ENCODE peak calls at places on chromosomes 6 and 20, in five cellular contexts. B is dorsolateral prefrontal cortex, A is HFFc6, Y is fibroblast of lung, J is natural killer cell. G is an unnamed sample.

GRCh38 chr20:49431345-49431744 is 51.1 kb downstream of the KCNB1 start:
- DNase-seq in J (no peak), A (no peak), B (no peak), Y (no peak), G (no peak)

GRCh38 chr6:116877743-116878142 is 701 bp downstream of the RFX6 start:
- DNase-seq in A (no peak), Y (no peak), B (no peak), J (no peak), G (no peak)

GRCh38 chr6:159693128-159693893 is at the start of gene SOD2:
- DNase-seq in B (peak), J (peak), A (peak), Y (peak), G (peak)

GRCh38 chr20:23148721-23149570 is 62.8 kb upstream of the CD93 start:
- DNase-seq in Y (no peak), A (peak), B (no peak), J (no peak), G (no peak)

GRCh38 chr20:45407783-45408645 is at the start of gene DBNDD2:
- DNase-seq in A (no peak), B (peak), J (no peak), Y (no peak), G (no peak)

GRCh38 chr6:112464901-112465661 is 118.0 kb downstream of the RFPL4B start:
- DNase-seq in J (no peak), A (no peak), Y (no peak), B (no peak), G (no peak)

GRCh38 chr6:110529907-110530306 is 53.5 kb upstream of the SLC22A16 start:
- DNase-seq in J (no peak), A (peak), Y (peak), B (no peak), G (no peak)

GRCh38 chr6:143279385-143279784 is 171.1 kb downstream of the ADAT2 start:
- DNase-seq in J (no peak), Y (peak), A (no peak), B (no peak), G (no peak)

GRCh38 chr6:14321992-14322772 is 204.6 kb downstream of the CD83 start:
- DNase-seq in J (no peak), Y (peak), B (no peak), A (no peak), G (no peak)

GRCh38 chr20:54293526-54293925 is 85.6 kb downstream of the PFDN4 start:
- DNase-seq in Y (peak), B (no peak), J (no peak), A (no peak), G (no peak)

GRCh38 chr6:31128093-31128676 is 7.9 kb upstream of the CDSN start:
- DNase-seq in A (no peak), B (peak), Y (peak), J (peak), G (peak)

GRCh38 chr6:29502597-29502996 is 14.8 kb upstream of the MAS1L start:
- DNase-seq in A (no peak), J (no peak), Y (no peak), B (no peak), G (no peak)

GRCh38 chr6:134021396-134022122 is 30.9 kb downstream of the SLC2A12 start:
- DNase-seq in A (no peak), J (no peak), B (no peak), Y (no peak), G (no peak)

GRCh38 chr6:24720131-24720603 is 1.2 kb upstream of the C6orf62 start:
- DNase-seq in B (no peak), A (peak), J (peak), Y (peak), G (peak)

GRCh38 chr20:53579581-53580375 is 13.9 kb downstream of the ZNF217 start:
- DNase-seq in Y (peak), J (no peak), A (peak), B (no peak), G (no peak)

GRCh38 chr6:16473184-16473907 is 235.0 kb downstream of the GMPR start:
- DNase-seq in J (no peak), B (no peak), A (no peak), Y (no peak), G (no peak)

GRCh38 chr6:161575508-161576254 is 301.8 kb upstream of the AGPAT4 start:
- DNase-seq in J (no peak), Y (no peak), A (no peak), B (no peak), G (no peak)

GRCh38 chr20:44720994-44721784 is 6.0 kb downstream of the CCN5 start:
- DNase-seq in Y (peak), J (no peak), A (peak), B (no peak), G (no peak)

GRCh38 chr20:13200767-13201500 is 20.1 kb upstream of the ISM1 start:
- DNase-seq in J (no peak), A (no peak), Y (no peak), B (no peak), G (no peak)

GRCh38 chr20:31593221-31594001 is 11.7 kb upstream of the ID1 start:
- DNase-seq in Y (peak), J (no peak), B (no peak), A (peak), G (no peak)

GRCh38 chr6:160077526-160077925 is 44.1 kb upstream of the SLC22A1 start:
- DNase-seq in B (no peak), J (no peak), A (peak), Y (peak), G (no peak)

GRCh38 chr20:46250772-46251171 is 57.5 kb downstream of the CDH22 start:
- DNase-seq in A (no peak), B (no peak), J (no peak), Y (no peak), G (no peak)

GRCh38 chr6:138387577-138388368 is 10.1 kb downstream of the SMIM28 start:
- DNase-seq in J (no peak), A (no peak), Y (no peak), B (no peak), G (no peak)

GRCh38 chr6:42407379-42407778 is 44.3 kb downstream of the TRERF1 start:
- DNase-seq in A (peak), B (no peak), J (no peak), Y (peak), G (no peak)

GRCh38 chr6:143759666-143760065 is 81.9 kb downstream of the PHACTR2 start:
- DNase-seq in B (no peak), J (no peak), Y (no peak), A (peak), G (no peak)

GRCh38 chr20:49669601-49670189 is 44.0 kb downstream of the B4GALT5 start:
- DNase-seq in B (no peak), Y (no peak), A (no peak), J (no peak), G (no peak)

GRCh38 chr20:57266251-57267157 is at the start of gene BMP7:
- DNase-seq in B (no peak), J (no peak), Y (no peak), A (no peak), G (no peak)

GRCh38 chr20:23419995-23420901 is 1.0 kb downstream of the NAPB start:
- DNase-seq in B (no peak), A (peak), Y (peak), J (peak), G (peak)

GRCh38 chr20:5078399-5078958 is 41.3 kb downstream of the PCNA start:
- DNase-seq in A (no peak), B (peak), J (peak), Y (peak), G (peak)

GRCh38 chr6:6969761-6970223 is 138.0 kb upstream of the RREB1 start:
- DNase-seq in Y (no peak), J (no peak), B (no peak), A (no peak), G (no peak)

GRCh38 chr20:50259705-50260479 is 69.3 kb downstream of the CEBPB start:
- DNase-seq in Y (no peak), A (no peak), B (no peak), J (no peak), G (no peak)

GRCh38 chr6:118876814-118877213 is 17.1 kb upstream of the ASF1A start:
- DNase-seq in Y (peak), A (peak), B (no peak), J (no peak), G (no peak)

GRCh38 chr6:116419069-116419468 is 42.1 kb upstream of the CALHM6 start:
- DNase-seq in B (no peak), J (no peak), Y (no peak), A (peak), G (no peak)

GRCh38 chr20:11847827-11848226 is 69.9 kb upstream of the BTBD3 start:
- DNase-seq in B (no peak), Y (no peak), A (no peak), J (no peak), G (no peak)

GRCh38 chr20:23349338-23350006 is 1.1 kb upstream of the NXT1 start:
- DNase-seq in Y (no peak), A (no peak), B (no peak), J (no peak), G (no peak)

GRCh38 chr20:11454966-11455799 is 462.5 kb upstream of the BTBD3 start:
- DNase-seq in J (no peak), Y (peak), B (no peak), A (peak), G (no peak)

GRCh38 chr20:59598625-59599310 is 5.6 kb upstream of the PHACTR3 start:
- DNase-seq in B (peak), J (no peak), A (no peak), Y (no peak), G (no peak)

GRCh38 chr20:44010162-44010704 is 95.6 kb downstream of the TOX2 start:
- DNase-seq in B (no peak), A (no peak), Y (no peak), J (no peak), G (no peak)

GRCh38 chr6:27834879-27835549 is 77.2 kb downstream of the OR2B2 start:
- DNase-seq in Y (no peak), B (no peak), J (no peak), A (no peak), G (no peak)
- TF ChIP-seq CTCF in Y (no peak), B (no peak), J (no peak), A (no peak), G (no peak)

DNA sequence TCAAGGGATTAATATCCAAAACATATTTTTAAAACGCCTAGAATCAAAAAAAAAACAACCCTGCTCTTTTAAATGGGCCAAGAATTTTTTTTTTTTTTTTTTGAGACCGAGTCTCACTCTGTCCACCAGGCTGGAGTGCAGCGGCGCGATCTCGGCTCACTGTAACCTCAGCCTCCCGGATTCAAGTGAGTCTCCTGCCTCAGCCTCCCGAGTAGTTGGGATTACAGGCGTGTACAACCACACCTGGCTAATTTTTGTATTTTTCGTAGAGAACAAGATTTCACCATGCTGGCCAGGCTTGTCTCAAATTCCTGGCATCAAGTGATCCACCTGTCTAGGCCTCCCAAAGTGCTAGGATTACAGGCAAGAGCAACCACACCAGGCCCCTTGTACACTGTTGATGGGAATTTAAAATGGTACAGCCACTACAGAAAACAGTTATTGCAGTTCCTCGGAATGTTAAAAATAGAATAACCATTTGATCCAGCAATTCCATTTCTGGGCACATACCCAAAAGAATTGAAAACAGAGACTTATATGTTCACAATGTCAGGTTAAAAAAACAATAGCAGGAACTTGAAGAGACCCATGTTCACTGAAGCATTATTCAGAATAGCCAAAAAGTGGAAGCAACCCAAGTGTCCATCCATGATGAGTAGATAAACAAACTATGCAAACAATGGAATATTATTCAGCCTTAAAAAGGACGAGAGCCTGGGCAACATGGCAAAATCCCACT is 3.1 kb upstream of the MYL9 start:
- DNase-seq in B (no peak), Y (peak), A (no peak), J (no peak), G (no peak)
- TF ChIP-seq CTCF in B (no peak), Y (no peak), A (no peak), J (no peak), G (no peak)

DNA sequence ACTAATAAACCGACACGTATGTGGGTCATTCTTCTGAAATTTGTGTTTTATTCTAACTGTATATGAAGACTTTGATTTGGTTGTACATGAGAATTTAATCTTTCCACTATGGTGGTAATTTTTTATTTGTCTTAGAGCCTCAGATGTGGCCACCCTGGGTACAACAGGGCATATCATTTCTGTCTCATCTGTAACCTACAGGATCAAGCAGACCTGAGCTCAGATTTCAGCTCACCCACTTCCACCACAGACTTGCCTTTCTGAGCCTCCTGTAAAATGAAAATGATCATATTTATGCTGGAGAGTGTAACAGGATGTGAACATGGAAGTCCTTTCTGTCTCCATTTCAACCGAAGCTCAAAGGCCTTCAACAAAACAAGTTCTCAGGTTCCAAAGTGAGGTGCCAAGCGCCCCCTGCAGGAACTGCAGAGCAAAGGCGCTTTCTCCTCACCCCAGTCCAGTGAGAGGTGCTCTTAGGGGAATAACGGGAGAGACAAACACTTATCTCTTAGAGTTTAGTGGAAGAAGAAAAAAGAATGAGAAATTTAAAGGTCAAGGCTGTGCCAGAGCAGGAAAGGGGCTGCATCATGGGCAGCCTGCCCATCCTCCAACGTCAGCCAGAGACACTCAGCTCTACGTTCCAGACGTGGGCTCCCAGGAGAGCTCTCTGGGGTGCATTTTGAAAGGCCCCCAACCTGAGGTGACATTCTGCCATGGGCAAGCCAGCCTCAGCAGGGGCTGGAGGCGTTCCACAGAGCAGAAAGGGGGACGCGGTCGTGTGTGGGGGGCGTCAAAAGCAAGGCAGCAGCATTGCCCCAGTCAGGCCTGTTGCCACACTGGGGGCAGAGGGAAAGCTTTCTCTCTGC is 23.1 kb upstream of the CD24 start:
- DNase-seq in B (no peak), A (peak), J (no peak), Y (peak), G (peak)
- TF ChIP-seq CTCF in B (peak), A (peak), J (peak), Y (peak), G (peak)

GRCh38 chr6:46091080-46091478 is 38.7 kb upstream of the ENPP4 start:
- DNase-seq in J (no peak), Y (no peak), B (no peak), A (no peak), G (no peak)

GRCh38 chr6:46095251-46095650 is 34.5 kb upstream of the ENPP4 start:
- DNase-seq in Y (no peak), B (no peak), J (no peak), A (no peak), G (no peak)

DNA sequence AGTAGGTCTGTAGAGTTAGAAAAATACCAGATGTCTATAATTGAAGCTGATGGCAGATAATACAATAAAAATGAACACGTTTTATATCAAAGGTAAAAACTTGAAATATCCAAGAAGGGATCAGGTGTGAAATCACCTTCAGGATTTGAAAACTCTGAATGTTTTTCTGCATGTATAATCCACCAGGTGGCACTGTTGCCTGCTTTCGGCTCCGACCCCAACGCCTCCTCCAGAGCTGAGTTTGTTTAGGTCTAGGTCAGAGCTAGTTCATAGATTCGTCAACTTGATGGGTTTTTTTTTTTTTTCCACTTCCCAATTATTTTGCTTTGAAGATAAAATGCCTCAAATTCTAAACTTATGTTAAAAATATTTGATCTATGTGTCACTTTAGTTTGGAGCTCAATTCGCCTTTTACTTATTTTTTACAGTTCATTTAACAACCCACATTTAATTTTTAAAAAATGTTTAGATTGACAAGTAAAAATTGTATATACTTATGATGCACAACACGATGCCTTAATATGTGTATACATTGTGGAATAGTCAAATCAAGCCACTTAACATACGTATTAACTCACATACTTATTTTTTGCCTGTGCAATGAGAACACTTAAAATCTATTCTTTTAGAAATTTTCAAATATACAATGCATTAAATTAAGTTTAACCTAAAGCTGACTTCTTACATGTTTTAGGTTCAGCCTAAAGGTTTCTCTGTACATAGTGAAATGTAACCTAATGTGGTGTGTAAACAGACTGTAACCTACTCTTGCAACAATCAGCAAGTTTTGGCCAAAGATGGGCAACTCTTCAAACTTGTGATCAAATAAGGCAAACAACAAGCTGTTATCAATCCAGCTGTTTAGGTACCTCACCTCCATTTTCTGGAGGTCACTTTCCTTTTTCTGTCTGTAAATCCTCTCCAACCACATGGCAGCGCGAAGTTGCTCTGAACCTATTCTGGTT is 39.4 kb upstream of the ENPP4 start:
- DNase-seq in Y (peak), J (peak), A (peak), B (peak), G (peak)
- TF ChIP-seq CTCF in Y (peak), J (peak), A (peak), B (peak), G (no peak)

DNA sequence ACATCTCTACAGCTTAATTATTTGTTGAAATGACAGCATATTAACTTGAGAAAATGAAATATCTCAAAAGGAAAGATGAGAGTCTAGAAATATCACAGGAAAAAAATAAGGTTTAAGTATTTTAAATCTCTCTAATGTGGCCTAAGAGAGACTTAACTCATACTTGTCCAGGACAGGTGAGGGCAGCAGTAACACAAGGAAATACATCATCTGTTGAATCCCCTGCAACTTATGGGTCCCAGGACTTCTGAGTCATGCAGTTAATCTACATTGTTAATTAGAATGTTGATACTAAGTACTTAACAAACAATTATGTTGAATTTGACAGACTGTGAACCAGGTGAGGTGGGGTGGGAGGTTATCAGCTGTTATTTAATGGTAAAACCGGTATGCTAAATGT is 87.8 kb downstream of the CEP57L1 start:
- DNase-seq in A (no peak), J (no peak), Y (no peak), B (no peak), G (no peak)
- TF ChIP-seq CTCF in A (no peak), J (no peak), Y (no peak), B (no peak), G (no peak)

GRCh38 chr6:154907293-154907692 is 87.8 kb upstream of the TIAM2 start:
- DNase-seq in J (no peak), Y (peak), B (no peak), A (no peak), G (no peak)
- TF ChIP-seq CTCF in J (no peak), Y (no peak), B (no peak), A (no peak), G (no peak)

GRCh38 chr6:104995989-104996617 is 39.2 kb downstream of the LIN28B start:
- DNase-seq in J (no peak), Y (peak), B (no peak), A (peak), G (no peak)
- TF ChIP-seq CTCF in J (no peak), Y (no peak), B (no peak), A (peak), G (no peak)

G was measured in activated B cell treated with CpG ODN at 0.5 μM for 24 hours.